ENCODE peak calls at places on chromosomes 7 and 10, in six cellular contexts. One of them, this sample, is unnamed.

GRCh38 chr10:110305767-110306451 is 1.2 kb upstream of the SMNDC1 start:
- DNase-seq in upper lobe of right lung: no peak
- DNase-seq in tibial artery: peak; percentile 40
- DNase-seq in uterus: no peak
- DNase-seq in left ventricle myocardium inferior: no peak
- DNase-seq in esophagus squamous epithelium: no peak
- DNase-seq in this sample: peak; percentile 54

GRCh38 chr10:75739454-75740143 is 308.2 kb downstream of the LRMDA start:
- DNase-seq in upper lobe of right lung: no peak
- DNase-seq in tibial artery: no peak
- DNase-seq in uterus: no peak
- DNase-seq in left ventricle myocardium inferior: no peak
- DNase-seq in esophagus squamous epithelium: no peak
- DNase-seq in this sample: no peak

GRCh38 chr7:70706204-70706603 is 425.7 kb upstream of the GALNT17 start:
- DNase-seq in upper lobe of right lung: no peak
- DNase-seq in tibial artery: no peak
- DNase-seq in uterus: no peak
- DNase-seq in left ventricle myocardium inferior: no peak
- DNase-seq in esophagus squamous epithelium: no peak
- DNase-seq in this sample: no peak

GRCh38 chr7:36441344-36442022 is 51.8 kb downstream of the ANLN start:
- DNase-seq in upper lobe of right lung: no peak
- DNase-seq in tibial artery: no peak
- DNase-seq in uterus: no peak
- DNase-seq in left ventricle myocardium inferior: no peak
- DNase-seq in esophagus squamous epithelium: no peak
- DNase-seq in this sample: no peak

GRCh38 chr7:136865236-136865635 is 3.2 kb upstream of the CHRM2 start:
- DNase-seq in upper lobe of right lung: no peak
- DNase-seq in tibial artery: no peak
- DNase-seq in uterus: no peak
- DNase-seq in left ventricle myocardium inferior: no peak
- DNase-seq in esophagus squamous epithelium: no peak
- DNase-seq in this sample: no peak

GRCh38 chr10:13346912-13347234 is 1.2 kb downstream of the SEPHS1 start:
- DNase-seq in upper lobe of right lung: no peak
- DNase-seq in tibial artery: no peak
- DNase-seq in uterus: no peak
- DNase-seq in left ventricle myocardium inferior: no peak
- DNase-seq in esophagus squamous epithelium: no peak
- DNase-seq in this sample: no peak

GRCh38 chr10:107749235-107749634 is 584.7 kb upstream of the SORCS1 start:
- DNase-seq in upper lobe of right lung: no peak
- DNase-seq in tibial artery: no peak
- DNase-seq in uterus: no peak
- DNase-seq in left ventricle myocardium inferior: no peak
- DNase-seq in esophagus squamous epithelium: no peak
- DNase-seq in this sample: no peak

GRCh38 chr10:30736685-30737232 is 107.2 kb upstream of the LYZL2 start:
- DNase-seq in upper lobe of right lung: no peak
- DNase-seq in tibial artery: peak; percentile 79
- DNase-seq in uterus: peak; percentile 47
- DNase-seq in left ventricle myocardium inferior: no peak
- DNase-seq in esophagus squamous epithelium: no peak
- DNase-seq in this sample: no peak

GRCh38 chr10:108465871-108466641 is 1301.5 kb upstream of the SORCS1 start:
- DNase-seq in upper lobe of right lung: peak; percentile 73
- DNase-seq in tibial artery: no peak
- DNase-seq in uterus: peak; percentile 41
- DNase-seq in left ventricle myocardium inferior: peak; percentile 22
- DNase-seq in esophagus squamous epithelium: no peak
- DNase-seq in this sample: no peak

GRCh38 chr7:4189151-4189570 is 492.9 kb upstream of the FOXK1 start:
- DNase-seq in upper lobe of right lung: no peak
- DNase-seq in tibial artery: peak; percentile 75
- DNase-seq in uterus: peak; percentile 91
- DNase-seq in left ventricle myocardium inferior: peak; percentile 82
- DNase-seq in esophagus squamous epithelium: no peak
- DNase-seq in this sample: peak; percentile 78

DNA sequence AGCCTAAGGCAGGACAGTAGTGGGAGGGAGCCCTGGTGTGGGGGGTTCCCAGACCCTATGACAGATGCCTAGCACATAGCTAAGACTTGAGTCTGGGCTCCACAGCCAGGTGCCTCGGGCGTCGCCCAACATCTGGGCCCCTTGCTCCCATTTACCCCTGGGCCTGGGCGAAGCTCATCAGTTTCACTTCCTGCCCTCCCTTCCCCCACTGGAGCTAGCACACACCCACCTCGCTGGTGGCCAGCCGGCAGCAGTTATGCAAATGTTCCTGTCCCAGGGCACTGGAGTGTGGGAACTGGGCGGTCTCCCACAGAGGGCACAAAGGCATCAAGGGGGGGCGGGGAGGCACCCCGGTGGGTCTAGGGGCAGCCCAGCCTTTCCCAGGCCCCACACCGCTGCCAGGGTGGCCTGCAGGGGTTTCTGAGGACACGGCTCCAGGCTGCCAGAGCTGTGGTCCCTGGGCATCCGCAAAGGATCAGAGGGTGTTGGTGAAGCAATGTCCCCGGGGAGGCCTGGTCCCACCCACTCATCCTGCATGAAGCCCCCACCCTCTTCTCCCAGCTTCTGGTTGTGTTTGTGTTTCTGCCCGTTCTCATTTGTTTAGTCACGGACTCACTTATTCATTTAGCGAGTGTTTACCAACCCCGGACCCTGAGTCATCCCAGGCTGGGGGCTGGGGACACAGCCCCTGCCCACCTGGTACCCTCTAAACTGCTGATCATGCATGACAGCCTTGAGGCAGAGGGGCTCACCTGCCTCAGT is 20.4 kb downstream of the SH2B2 start:
- DNase-seq in upper lobe of right lung: peak; percentile 83
- DNase-seq in tibial artery: peak; percentile 54
- DNase-seq in uterus: no peak
- DNase-seq in left ventricle myocardium inferior: peak; percentile 51
- DNase-seq in esophagus squamous epithelium: peak; percentile 40
- DNase-seq in this sample: no peak
- H3K4me1 ChIP-seq in upper lobe of right lung: peaks cover 19% of the 10 kb centered on the region
- H3K4me1 ChIP-seq in tibial artery: no peaks in the 10 kb centered on the region
- H3K4me1 ChIP-seq in uterus: no peaks in the 10 kb centered on the region
- H3K4me1 ChIP-seq in left ventricle myocardium inferior: peaks cover 18% of the 10 kb centered on the region
- H3K4me1 ChIP-seq in esophagus squamous epithelium: peaks cover 11% of the 10 kb centered on the region
- H3K4me1 ChIP-seq in this sample: no peaks in the 10 kb centered on the region

GRCh38 chr7:132352774-132353173 is 223.5 kb downstream of the PLXNA4 start:
- DNase-seq in upper lobe of right lung: no peak
- DNase-seq in tibial artery: no peak
- DNase-seq in uterus: no peak
- DNase-seq in left ventricle myocardium inferior: no peak
- DNase-seq in esophagus squamous epithelium: no peak
- DNase-seq in this sample: no peak
- H3K4me1 ChIP-seq in upper lobe of right lung: no peaks in the 10 kb centered on the region
- H3K4me1 ChIP-seq in tibial artery: peaks cover 13% of the 10 kb centered on the region
- H3K4me1 ChIP-seq in uterus: peaks cover 7% of the 10 kb centered on the region
- H3K4me1 ChIP-seq in left ventricle myocardium inferior: peaks cover 29% of the 10 kb centered on the region
- H3K4me1 ChIP-seq in esophagus squamous epithelium: peaks cover 3% of the 10 kb centered on the region
- H3K4me1 ChIP-seq in this sample: no peaks in the 10 kb centered on the region

GRCh38 chr7:104945599-104945956 is 68.4 kb upstream of the KMT2E start:
- DNase-seq in upper lobe of right lung: no peak
- DNase-seq in tibial artery: no peak
- DNase-seq in uterus: no peak
- DNase-seq in left ventricle myocardium inferior: no peak
- DNase-seq in esophagus squamous epithelium: no peak
- DNase-seq in this sample: no peak

GRCh38 chr7:104943502-104944343 is 70.3 kb upstream of the KMT2E start:
- DNase-seq in upper lobe of right lung: peak; percentile 71
- DNase-seq in tibial artery: peak; percentile 51
- DNase-seq in uterus: peak; percentile 42
- DNase-seq in left ventricle myocardium inferior: peak; percentile 40
- DNase-seq in esophagus squamous epithelium: no peak
- DNase-seq in this sample: no peak

GRCh38 chr7:104936546-104936945 is 77.5 kb upstream of the KMT2E start:
- DNase-seq in upper lobe of right lung: no peak
- DNase-seq in tibial artery: no peak
- DNase-seq in uterus: no peak
- DNase-seq in left ventricle myocardium inferior: no peak
- DNase-seq in esophagus squamous epithelium: no peak
- DNase-seq in this sample: no peak

GRCh38 chr7:104938741-104939390 is 75.1 kb upstream of the KMT2E start:
- DNase-seq in upper lobe of right lung: no peak
- DNase-seq in tibial artery: no peak
- DNase-seq in uterus: no peak
- DNase-seq in left ventricle myocardium inferior: no peak
- DNase-seq in esophagus squamous epithelium: no peak
- DNase-seq in this sample: no peak

DNA sequence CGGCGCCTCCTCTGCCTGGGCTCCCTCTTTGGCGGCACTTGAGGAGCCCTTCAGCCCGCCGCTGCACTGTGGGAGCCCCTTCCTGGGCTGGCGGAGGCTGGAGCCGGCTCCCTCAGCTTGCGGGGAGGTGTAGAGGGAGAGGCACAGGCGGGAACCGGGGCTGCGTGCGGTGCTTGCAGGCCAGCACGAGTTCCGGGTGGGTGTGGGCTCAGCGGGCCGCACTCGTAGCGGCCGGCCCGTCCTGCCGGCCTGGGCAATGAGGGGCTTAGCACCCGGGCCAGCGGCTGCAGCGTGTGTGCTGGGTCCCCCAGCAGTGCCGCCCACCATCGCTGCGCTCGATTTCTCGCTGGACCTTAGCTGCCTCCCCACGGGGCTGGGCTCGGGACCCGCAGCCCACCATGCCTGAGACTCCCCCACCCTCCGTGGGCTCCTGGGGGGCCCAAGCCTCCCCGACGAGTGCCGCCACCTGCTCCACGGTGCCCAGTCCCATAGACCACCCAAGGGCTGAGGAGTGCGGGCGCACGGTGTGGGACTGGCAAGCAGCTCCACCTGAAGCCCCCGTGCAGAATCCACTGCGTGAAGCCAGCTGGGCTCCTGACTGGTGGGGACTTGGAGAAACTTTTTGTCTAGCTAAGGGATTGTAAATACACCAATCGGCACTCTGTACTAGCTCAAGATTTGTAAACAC is 73.8 kb upstream of the KMT2E start:
- DNase-seq in upper lobe of right lung: peak; percentile 72
- DNase-seq in tibial artery: no peak
- DNase-seq in uterus: no peak
- DNase-seq in left ventricle myocardium inferior: no peak
- DNase-seq in esophagus squamous epithelium: no peak
- DNase-seq in this sample: no peak
- H3K4me1 ChIP-seq in upper lobe of right lung: peaks cover 20% of the 10 kb centered on the region
- H3K4me1 ChIP-seq in tibial artery: peaks cover under 1% of the 10 kb centered on the region
- H3K4me1 ChIP-seq in uterus: peaks cover 5% of the 10 kb centered on the region
- H3K4me1 ChIP-seq in left ventricle myocardium inferior: peaks cover 25% of the 10 kb centered on the region
- H3K4me1 ChIP-seq in esophagus squamous epithelium: peaks cover 23% of the 10 kb centered on the region
- H3K4me1 ChIP-seq in this sample: peaks cover 5% of the 10 kb centered on the region

DNA sequence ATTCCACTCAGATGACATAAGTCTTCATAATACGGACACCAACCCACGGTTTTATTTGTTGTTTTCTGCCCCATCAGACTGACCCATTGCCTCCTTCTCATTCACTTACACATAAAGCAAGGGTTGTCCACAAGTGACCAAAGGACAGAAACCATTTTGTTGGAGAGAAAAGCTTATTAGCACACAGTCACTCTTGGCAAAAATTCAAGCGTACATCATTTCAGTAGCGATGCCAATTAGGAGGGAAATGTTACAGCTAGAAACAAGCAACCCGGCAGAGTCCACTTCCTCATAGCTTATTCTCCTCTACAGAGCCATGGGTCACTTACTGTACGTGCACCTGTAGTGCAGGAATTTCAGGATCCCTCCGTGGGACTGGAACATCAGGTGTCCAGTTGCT is 23.0 kb downstream of the ABLIM1 start:
- DNase-seq in upper lobe of right lung: no peak
- DNase-seq in tibial artery: no peak
- DNase-seq in uterus: no peak
- DNase-seq in left ventricle myocardium inferior: no peak
- DNase-seq in esophagus squamous epithelium: no peak
- DNase-seq in this sample: no peak
- H3K4me1 ChIP-seq in upper lobe of right lung: peaks cover 36% of the 10 kb centered on the region
- H3K4me1 ChIP-seq in tibial artery: peaks cover 41% of the 10 kb centered on the region
- H3K4me1 ChIP-seq in uterus: peaks cover 19% of the 10 kb centered on the region
- H3K4me1 ChIP-seq in left ventricle myocardium inferior: peaks cover 97% of the 10 kb centered on the region
- H3K4me1 ChIP-seq in esophagus squamous epithelium: peaks cover 27% of the 10 kb centered on the region
- H3K4me1 ChIP-seq in this sample: no peaks in the 10 kb centered on the region

GRCh38 chr10:69804775-69805174 is 3.1 kb downstream of the COL13A1 start:
- DNase-seq in upper lobe of right lung: no peak
- DNase-seq in tibial artery: no peak
- DNase-seq in uterus: no peak
- DNase-seq in left ventricle myocardium inferior: no peak
- DNase-seq in esophagus squamous epithelium: no peak
- DNase-seq in this sample: no peak
- H3K4me1 ChIP-seq in upper lobe of right lung: peaks cover 14% of the 10 kb centered on the region
- H3K4me1 ChIP-seq in tibial artery: peaks cover 34% of the 10 kb centered on the region
- H3K4me1 ChIP-seq in uterus: peaks cover 12% of the 10 kb centered on the region
- H3K4me1 ChIP-seq in left ventricle myocardium inferior: peaks cover 23% of the 10 kb centered on the region
- H3K4me1 ChIP-seq in esophagus squamous epithelium: peaks cover 9% of the 10 kb centered on the region
- H3K4me1 ChIP-seq in this sample: peaks cover 12% of the 10 kb centered on the region

GRCh38 chr7:73521636-73522080 is 435 bp downstream of the BAZ1B start:
- DNase-seq in upper lobe of right lung: peak; percentile 85
- DNase-seq in tibial artery: peak; percentile 23
- DNase-seq in uterus: no peak
- DNase-seq in left ventricle myocardium inferior: peak; percentile 74
- DNase-seq in esophagus squamous epithelium: no peak
- DNase-seq in this sample: peak; percentile 20
- H3K4me1 ChIP-seq in upper lobe of right lung: peaks cover 43% of the 10 kb centered on the region
- H3K4me1 ChIP-seq in tibial artery: peaks cover 28% of the 10 kb centered on the region
- H3K4me1 ChIP-seq in uterus: peaks cover 20% of the 10 kb centered on the region
- H3K4me1 ChIP-seq in left ventricle myocardium inferior: peaks cover 63% of the 10 kb centered on the region
- H3K4me1 ChIP-seq in esophagus squamous epithelium: peaks cover 21% of the 10 kb centered on the region
- H3K4me1 ChIP-seq in this sample: peaks cover 3% of the 10 kb centered on the region

This sample was measured in breast epithelium.